ENCODE peak calls at places on chromosomes 11 and 22, in five cellular contexts. H, F, S, W and L are unnamed samples.

GRCh38 chr11:91220476-91221202 is 997.8 kb upstream of the CHORDC1 start:
- DNase-seq in S (no peak), W (no peak), H (no peak), F (no peak), L (peak; percentile 33)

GRCh38 chr11:10625281-10625981 is 57.0 kb upstream of the LYVE1 start:
- DNase-seq in S (no peak), W (no peak), H (no peak), F (no peak), L (no peak)

GRCh38 chr22:48717076-48717810 is 1110.4 kb downstream of the BRD1 start:
- DNase-seq in F (no peak), S (no peak), W (no peak), H (no peak), L (no peak)

GRCh38 chr11:66438504-66439466 is at the start of gene MRPL11:
- DNase-seq in W (peak; percentile 95), H (peak; percentile 85), F (peak; percentile 88), S (peak; percentile 74), L (peak; percentile 92)

GRCh38 chr11:43021466-43021865 is 290.3 kb upstream of the API5 start:
- DNase-seq in H (no peak), F (no peak), S (no peak), W (peak; percentile 13), L (no peak)

GRCh38 chr11:93199616-93200015 is 1.8 kb upstream of the SLC36A4 start:
- DNase-seq in S (no peak), H (no peak), W (no peak), F (no peak), L (no peak)

GRCh38 chr11:94958118-94958517 is 15.2 kb downstream of the CWC15 start:
- DNase-seq in H (no peak), W (no peak), S (no peak), F (no peak), L (peak; percentile 62)

GRCh38 chr11:112012877-112013276 is 12.3 kb upstream of the DLAT start:
- DNase-seq in S (no peak), F (no peak), W (no peak), H (no peak), L (peak; percentile 88)

DNA sequence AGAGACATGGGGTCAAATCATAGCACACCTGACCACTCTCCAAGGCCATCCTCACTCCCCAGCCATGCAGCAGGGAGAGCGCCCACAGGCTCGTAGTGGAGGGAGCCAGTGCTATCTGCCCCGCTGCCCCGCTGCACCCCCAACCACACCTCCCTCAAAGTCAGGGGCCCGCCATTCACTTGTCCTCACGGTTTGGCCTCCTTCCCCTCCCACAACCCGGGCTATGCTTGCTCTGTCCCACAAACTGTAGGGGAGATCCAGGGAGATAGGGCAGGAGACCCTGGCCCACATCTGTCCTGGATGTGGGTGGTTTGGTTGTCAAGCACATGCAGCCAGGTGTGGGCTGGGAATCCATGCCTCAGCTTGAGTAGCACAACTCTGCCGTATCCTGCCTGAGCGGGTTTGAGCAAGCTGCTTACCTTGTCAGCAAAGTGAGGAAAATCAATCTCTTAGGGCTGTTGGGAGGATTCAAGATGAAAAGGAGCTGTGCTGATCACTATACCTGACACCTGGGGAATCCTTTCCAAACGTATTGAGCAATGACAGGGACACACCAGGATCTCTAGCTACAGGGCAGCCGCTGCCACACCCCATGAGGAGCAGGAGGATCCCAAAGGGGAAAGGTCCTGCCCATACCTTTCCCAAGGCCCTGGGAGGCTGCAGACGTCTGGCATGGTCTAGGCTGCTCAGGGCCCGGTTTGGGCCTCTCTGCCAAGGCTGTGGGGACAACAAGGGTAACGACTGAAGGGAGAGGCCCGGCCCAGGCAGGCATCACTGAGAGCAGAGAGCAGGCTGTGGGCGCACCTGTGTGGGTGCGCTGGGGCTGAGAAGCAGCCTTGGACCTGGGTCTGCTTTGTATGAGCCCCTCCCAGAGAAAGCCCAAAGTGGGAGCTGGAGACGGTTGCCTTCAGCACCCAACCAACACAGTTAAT is 23.3 kb downstream of the KCNJ5 start:
- DNase-seq in H (no peak), F (no peak), W (no peak), S (no peak), L (no peak)
- H3K4me3 ChIP-seq in H (no peak overlapping the region), F (no peak overlapping the region), W (no peak overlapping the region), S (no peak overlapping the region), L (no peak overlapping the region)

GRCh38 chr11:86952933-86953637 is 2.1 kb downstream of the FZD4 start:
- DNase-seq in W (no peak), H (no peak), S (peak; percentile 19), F (no peak), L (peak; percentile 91)
- H3K4me3 ChIP-seq in W (no peak overlapping the region), H (peak overlapping the region; percentile 99), S (peak overlapping the region; percentile 76), F (peak overlapping the region; percentile 41), L (peak overlapping the region; percentile 81)

GRCh38 chr22:23524226-23524625 is 55.9 kb downstream of the IGLL1 start:
- DNase-seq in S (no peak), F (no peak), H (no peak), W (no peak), L (no peak)

GRCh38 chr22:23521442-23522113 is 58.5 kb downstream of the IGLL1 start:
- DNase-seq in F (peak; percentile 84), W (peak; percentile 94), H (peak; percentile 93), S (peak; percentile 56), L (peak; percentile 85)

GRCh38 chr22:23523746-23524145 is 56.3 kb downstream of the IGLL1 start:
- DNase-seq in W (no peak), H (no peak), F (no peak), S (no peak), L (no peak)

GRCh38 chr22:23520875-23521441 is 59.1 kb downstream of the IGLL1 start:
- DNase-seq in W (no peak), H (peak; percentile 69), F (no peak), S (no peak), L (peak; percentile 22)

GRCh38 chr22:23522642-23523251 is 57.3 kb downstream of the IGLL1 start:
- DNase-seq in W (no peak), F (no peak), H (peak; percentile 57), S (no peak), L (peak; percentile 19)
- H3K4me3 ChIP-seq in W (no peak overlapping the region), F (no peak overlapping the region), H (peak overlapping the region; percentile 2), S (peak overlapping the region; percentile 56), L (no peak overlapping the region)

GRCh38 chr11:46555269-46556054 is 38.4 kb downstream of the AMBRA1 start:
- DNase-seq in H (no peak), S (no peak), W (no peak), F (no peak), L (peak; percentile 80)
- H3K4me3 ChIP-seq in H (no peak overlapping the region), S (no peak overlapping the region), W (no peak overlapping the region), F (no peak overlapping the region), L (no peak overlapping the region)